ENCODE peak calls at places on chromosome 7, in five cellular contexts. T is A172, N is astrocyte of the hippocampus, G is lung, W is adrenal gland. Z is an unnamed sample.

GRCh38 chr7:41834805-41835694 is 132.2 kb upstream of the INHBA start:
- DNase-seq in N (peak; percentile 15), W (no peak), T (no peak), G (no peak), Z (no peak)

GRCh38 chr7:108528183-108528712 is 2.3 kb upstream of the PNPLA8 start:
- DNase-seq in T (no peak), G (no peak), N (no peak), W (no peak), Z (no peak)

GRCh38 chr7:140540142-140540777 is 61.0 kb upstream of the MKRN1 start:
- DNase-seq in W (no peak), G (no peak), N (no peak), T (no peak), Z (no peak)

GRCh38 chr7:28081016-28081415 is 99.6 kb downstream of the JAZF1 start:
- DNase-seq in T (peak; percentile 55), N (no peak), G (no peak), W (peak; percentile 47), Z (no peak)

GRCh38 chr7:7018290-7018689 is 164.1 kb upstream of the C1GALT1 start:
- DNase-seq in W (no peak), N (peak; percentile 11), G (no peak), T (peak; percentile 28), Z (no peak)

GRCh38 chr7:34275629-34276028 is 370.3 kb downstream of the BMPER start:
- DNase-seq in G (no peak), N (no peak), W (no peak), T (peak; percentile 29), Z (no peak)

GRCh38 chr7:54991341-54991740 is 27.5 kb upstream of the EGFR start:
- DNase-seq in W (no peak), N (no peak), G (no peak), T (no peak), Z (peak; percentile 62)

GRCh38 chr7:72190166-72190565 is 222.0 kb downstream of the CALN1 start:
- DNase-seq in N (no peak), W (no peak), T (no peak), G (no peak), Z (peak; percentile 53)

GRCh38 chr7:64946772-64947171 is 43.7 kb downstream of the ZNF273 start:
- DNase-seq in W (peak; percentile 8), G (no peak), N (peak; percentile 44), T (no peak), Z (no peak)

GRCh38 chr7:106114735-106115383 is 2.7 kb upstream of the SYPL1 start:
- DNase-seq in N (no peak), T (no peak), G (no peak), W (no peak), Z (no peak)

GRCh38 chr7:123367508-123368122 is 166.8 kb downstream of the IQUB start:
- DNase-seq in N (peak; percentile 42), W (peak; percentile 46), T (peak; percentile 46), G (no peak), Z (no peak)

GRCh38 chr7:15046851-15047250 is 144.3 kb upstream of the DGKB start:
- DNase-seq in W (no peak), G (no peak), T (no peak), N (no peak), Z (no peak)

GRCh38 chr7:47361746-47362215 is 220.1 kb downstream of the TNS3 start:
- DNase-seq in W (no peak), G (peak; percentile 60), N (peak; percentile 93), T (peak; percentile 96), Z (no peak)

GRCh38 chr7:23072043-23072442 is 33.5 kb upstream of the KLHL7 start:
- DNase-seq in N (peak; percentile 16), T (no peak), W (no peak), G (no peak), Z (no peak)

GRCh38 chr7:44196450-44196872 is 4.3 kb upstream of the YKT6 start:
- DNase-seq in G (no peak), N (peak; percentile 77), T (peak; percentile 73), W (peak; percentile 56), Z (no peak)

GRCh38 chr7:130988443-130988842 is 254.4 kb upstream of the KLF14 start:
- DNase-seq in N (no peak), W (no peak), G (no peak), T (no peak), Z (no peak)

GRCh38 chr7:104891949-104892348 is 122.1 kb upstream of the KMT2E start:
- DNase-seq in G (no peak), N (no peak), T (no peak), W (no peak), Z (no peak)

GRCh38 chr7:142808802-142809583 is 38.2 kb downstream of the PRSS2 start:
- DNase-seq in T (peak; percentile 97), W (peak; percentile 11), N (no peak), G (no peak), Z (no peak)

GRCh38 chr7:25707733-25708132 is 444.3 kb upstream of the NFE2L3 start:
- DNase-seq in W (no peak), T (no peak), N (peak; percentile 26), G (no peak), Z (no peak)

GRCh38 chr7:3592438-3593134 is 291.5 kb downstream of the SDK1 start:
- DNase-seq in T (no peak), N (peak; percentile 16), G (no peak), W (no peak), Z (no peak)